ENCODE peak calls at places on chromosomes 6 and 20, in eight cellular contexts. One of them, this sample, is unnamed.

GRCh38 chr6:156395276-156395675 is 381.9 kb upstream of the ARID1B start:
- DNase-seq in H9: no peak
- DNase-seq in body of pancreas: no peak
- DNase-seq in psoas muscle: no peak
- DNase-seq in HL-60: no peak
- DNase-seq in CD8-positive, alpha-beta memory T cell: no peak
- DNase-seq in uterus: no peak
- DNase-seq in substantia nigra: no peak
- DNase-seq in this sample: peak

GRCh38 chr6:142809947-142810346 is 135.0 kb downstream of the HIVEP2 start:
- DNase-seq in CD8-positive, alpha-beta memory T cell: no peak
- DNase-seq in substantia nigra: no peak
- DNase-seq in HL-60: no peak
- DNase-seq in uterus: no peak
- DNase-seq in psoas muscle: no peak
- DNase-seq in H9: no peak
- DNase-seq in body of pancreas: no peak
- DNase-seq in this sample: no peak

GRCh38 chr6:42113929-42114636 is 28.3 kb downstream of the C6orf132 start:
- DNase-seq in CD8-positive, alpha-beta memory T cell: no peak
- DNase-seq in uterus: no peak
- DNase-seq in HL-60: no peak
- DNase-seq in body of pancreas: no peak
- DNase-seq in psoas muscle: no peak
- DNase-seq in H9: no peak
- DNase-seq in substantia nigra: no peak
- DNase-seq in this sample: peak

GRCh38 chr20:32511358-32512046 is 73.6 kb downstream of the NOL4L start:
- DNase-seq in CD8-positive, alpha-beta memory T cell: no peak
- DNase-seq in body of pancreas: no peak
- DNase-seq in H9: no peak
- DNase-seq in HL-60: no peak
- DNase-seq in psoas muscle: no peak
- DNase-seq in substantia nigra: no peak
- DNase-seq in uterus: no peak
- DNase-seq in this sample: no peak

GRCh38 chr6:5422321-5422915 is 161.1 kb downstream of the FARS2 start:
- DNase-seq in psoas muscle: no peak
- DNase-seq in substantia nigra: peak
- DNase-seq in CD8-positive, alpha-beta memory T cell: no peak
- DNase-seq in HL-60: no peak
- DNase-seq in H9: peak
- DNase-seq in body of pancreas: peak
- DNase-seq in uterus: no peak
- DNase-seq in this sample: peak

GRCh38 chr6:169253745-169254238 is at the start of gene THBS2:
- DNase-seq in body of pancreas: peak
- DNase-seq in H9: no peak
- DNase-seq in uterus: peak
- DNase-seq in psoas muscle: peak
- DNase-seq in substantia nigra: peak
- DNase-seq in HL-60: no peak
- DNase-seq in CD8-positive, alpha-beta memory T cell: no peak
- DNase-seq in this sample: no peak

GRCh38 chr6:82612475-82612874 is 248.9 kb downstream of the TPBG start:
- DNase-seq in body of pancreas: no peak
- DNase-seq in H9: no peak
- DNase-seq in substantia nigra: no peak
- DNase-seq in HL-60: no peak
- DNase-seq in CD8-positive, alpha-beta memory T cell: no peak
- DNase-seq in psoas muscle: no peak
- DNase-seq in uterus: no peak
- DNase-seq in this sample: no peak

GRCh38 chr20:24915892-24916291 is 33.2 kb upstream of the CST7 start:
- DNase-seq in CD8-positive, alpha-beta memory T cell: no peak
- DNase-seq in HL-60: no peak
- DNase-seq in H9: no peak
- DNase-seq in body of pancreas: no peak
- DNase-seq in psoas muscle: no peak
- DNase-seq in substantia nigra: no peak
- DNase-seq in uterus: no peak
- DNase-seq in this sample: no peak

GRCh38 chr6:170344631-170345576 is 38.3 kb downstream of the FAM120B start:
- DNase-seq in HL-60: no peak
- DNase-seq in substantia nigra: peak
- DNase-seq in body of pancreas: no peak
- DNase-seq in psoas muscle: no peak
- DNase-seq in H9: no peak
- DNase-seq in uterus: peak
- DNase-seq in CD8-positive, alpha-beta memory T cell: no peak
- DNase-seq in this sample: peak

GRCh38 chr6:72248621-72249020 is 362.3 kb downstream of the RIMS1 start:
- DNase-seq in H9: no peak
- DNase-seq in CD8-positive, alpha-beta memory T cell: no peak
- DNase-seq in substantia nigra: no peak
- DNase-seq in body of pancreas: no peak
- DNase-seq in HL-60: no peak
- DNase-seq in psoas muscle: no peak
- DNase-seq in uterus: no peak
- DNase-seq in this sample: no peak

GRCh38 chr6:106199998-106200397 is 113.9 kb downstream of the PRDM1 start:
- DNase-seq in uterus: no peak
- DNase-seq in HL-60: no peak
- DNase-seq in body of pancreas: no peak
- DNase-seq in H9: no peak
- DNase-seq in psoas muscle: no peak
- DNase-seq in CD8-positive, alpha-beta memory T cell: no peak
- DNase-seq in substantia nigra: no peak
- DNase-seq in this sample: peak

GRCh38 chr6:56949261-56949660 is 5.6 kb upstream of the BEND6 start:
- DNase-seq in uterus: no peak
- DNase-seq in CD8-positive, alpha-beta memory T cell: no peak
- DNase-seq in H9: no peak
- DNase-seq in HL-60: no peak
- DNase-seq in substantia nigra: no peak
- DNase-seq in psoas muscle: no peak
- DNase-seq in body of pancreas: no peak
- DNase-seq in this sample: no peak

GRCh38 chr20:13898012-13898612 is 92.3 kb downstream of the SEL1L2 start:
- DNase-seq in CD8-positive, alpha-beta memory T cell: no peak
- DNase-seq in uterus: no peak
- DNase-seq in psoas muscle: no peak
- DNase-seq in HL-60: no peak
- DNase-seq in H9: no peak
- DNase-seq in body of pancreas: no peak
- DNase-seq in substantia nigra: no peak
- DNase-seq in this sample: peak

GRCh38 chr6:32177182-32177787 is 920 bp upstream of the RNF5 start:
- DNase-seq in H9: peak
- DNase-seq in body of pancreas: no peak
- DNase-seq in psoas muscle: no peak
- DNase-seq in HL-60: no peak
- DNase-seq in uterus: no peak
- DNase-seq in substantia nigra: no peak
- DNase-seq in CD8-positive, alpha-beta memory T cell: no peak
- DNase-seq in this sample: no peak

GRCh38 chr20:17500271-17500670 is 30.9 kb downstream of the BFSP1 start:
- DNase-seq in H9: no peak
- DNase-seq in body of pancreas: no peak
- DNase-seq in substantia nigra: no peak
- DNase-seq in psoas muscle: no peak
- DNase-seq in HL-60: no peak
- DNase-seq in CD8-positive, alpha-beta memory T cell: no peak
- DNase-seq in uterus: no peak
- DNase-seq in this sample: no peak

GRCh38 chr6:10585232-10585887 is 64.2 kb downstream of the GCNT2 start:
- DNase-seq in CD8-positive, alpha-beta memory T cell: no peak
- DNase-seq in substantia nigra: peak
- DNase-seq in H9: peak
- DNase-seq in uterus: no peak
- DNase-seq in psoas muscle: no peak
- DNase-seq in body of pancreas: no peak
- DNase-seq in HL-60: no peak
- DNase-seq in this sample: no peak

GRCh38 chr6:141394125-141394536 is 738.6 kb upstream of the GJE1 start:
- DNase-seq in H9: no peak
- DNase-seq in uterus: no peak
- DNase-seq in psoas muscle: no peak
- DNase-seq in HL-60: no peak
- DNase-seq in body of pancreas: no peak
- DNase-seq in substantia nigra: no peak
- DNase-seq in CD8-positive, alpha-beta memory T cell: no peak
- DNase-seq in this sample: no peak

GRCh38 chr20:63457737-63458136 is 14.7 kb downstream of the KCNQ2 start:
- DNase-seq in body of pancreas: peak
- DNase-seq in psoas muscle: no peak
- DNase-seq in CD8-positive, alpha-beta memory T cell: no peak
- DNase-seq in HL-60: no peak
- DNase-seq in uterus: no peak
- DNase-seq in H9: no peak
- DNase-seq in substantia nigra: peak
- DNase-seq in this sample: peak

GRCh38 chr20:63454729-63455567 is 17.5 kb downstream of the KCNQ2 start:
- DNase-seq in H9: no peak
- DNase-seq in HL-60: no peak
- DNase-seq in substantia nigra: peak
- DNase-seq in body of pancreas: no peak
- DNase-seq in CD8-positive, alpha-beta memory T cell: no peak
- DNase-seq in uterus: no peak
- DNase-seq in psoas muscle: no peak
- DNase-seq in this sample: no peak

GRCh38 chr20:63455568-63455859 is 16.9 kb downstream of the KCNQ2 start:
- DNase-seq in uterus: no peak
- DNase-seq in substantia nigra: no peak
- DNase-seq in CD8-positive, alpha-beta memory T cell: no peak
- DNase-seq in H9: no peak
- DNase-seq in HL-60: no peak
- DNase-seq in body of pancreas: no peak
- DNase-seq in psoas muscle: no peak
- DNase-seq in this sample: no peak

GRCh38 chr20:63458170-63459069 is 14.0 kb downstream of the KCNQ2 start:
- DNase-seq in HL-60: no peak
- DNase-seq in substantia nigra: peak
- DNase-seq in H9: no peak
- DNase-seq in psoas muscle: no peak
- DNase-seq in body of pancreas: no peak
- DNase-seq in uterus: no peak
- DNase-seq in CD8-positive, alpha-beta memory T cell: no peak
- DNase-seq in this sample: no peak

GRCh38 chr20:63456429-63457284 is 15.8 kb downstream of the KCNQ2 start:
- DNase-seq in psoas muscle: no peak
- DNase-seq in body of pancreas: no peak
- DNase-seq in CD8-positive, alpha-beta memory T cell: no peak
- DNase-seq in substantia nigra: peak
- DNase-seq in uterus: no peak
- DNase-seq in HL-60: no peak
- DNase-seq in H9: no peak
- DNase-seq in this sample: no peak
- H3K27ac ChIP-seq in psoas muscle: no peak
- H3K27ac ChIP-seq in body of pancreas: no peak
- H3K27ac ChIP-seq in CD8-positive, alpha-beta memory T cell: no peak
- H3K27ac ChIP-seq in substantia nigra: no peak
- H3K27ac ChIP-seq in uterus: no peak
- H3K27ac ChIP-seq in HL-60: no peak
- H3K27ac ChIP-seq in H9: no peak
- H3K27ac ChIP-seq in this sample: no peak

GRCh38 chr6:7960141-7960540 is 49.6 kb upstream of the TXNDC5 start:
- DNase-seq in HL-60: no peak
- DNase-seq in uterus: no peak
- DNase-seq in psoas muscle: no peak
- DNase-seq in H9: no peak
- DNase-seq in substantia nigra: no peak
- DNase-seq in CD8-positive, alpha-beta memory T cell: no peak
- DNase-seq in body of pancreas: no peak
- DNase-seq in this sample: no peak
- H3K27ac ChIP-seq in HL-60: no peak
- H3K27ac ChIP-seq in uterus: no peak
- H3K27ac ChIP-seq in psoas muscle: no peak
- H3K27ac ChIP-seq in H9: no peak
- H3K27ac ChIP-seq in substantia nigra: no peak
- H3K27ac ChIP-seq in CD8-positive, alpha-beta memory T cell: no peak
- H3K27ac ChIP-seq in body of pancreas: no peak
- H3K27ac ChIP-seq in this sample: no peak

DNA sequence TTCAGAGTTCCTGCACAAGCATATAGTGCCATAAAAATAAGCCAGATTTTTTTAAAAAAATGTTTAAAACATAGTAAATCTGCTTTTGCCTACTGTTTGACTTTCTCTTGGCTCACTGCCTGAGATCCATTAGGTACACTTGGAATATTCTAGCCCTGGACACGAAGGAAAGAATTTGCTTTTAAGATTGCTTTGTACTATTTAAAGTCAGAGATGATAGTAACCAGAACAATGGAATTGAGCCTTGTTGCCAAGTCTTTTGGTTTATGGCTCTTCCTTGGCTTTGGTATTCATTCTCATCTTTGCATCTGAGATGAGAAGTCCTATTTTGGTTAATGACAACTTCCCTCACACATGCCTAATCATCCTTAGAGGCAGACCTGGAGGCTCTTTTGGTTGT is 32.4 kb downstream of the CNR1 start:
- DNase-seq in body of pancreas: no peak
- DNase-seq in H9: no peak
- DNase-seq in HL-60: no peak
- DNase-seq in substantia nigra: no peak
- DNase-seq in CD8-positive, alpha-beta memory T cell: no peak
- DNase-seq in uterus: no peak
- DNase-seq in psoas muscle: no peak
- DNase-seq in this sample: no peak
- H3K27ac ChIP-seq in body of pancreas: no peak
- H3K27ac ChIP-seq in H9: no peak
- H3K27ac ChIP-seq in HL-60: no peak
- H3K27ac ChIP-seq in substantia nigra: no peak
- H3K27ac ChIP-seq in CD8-positive, alpha-beta memory T cell: no peak
- H3K27ac ChIP-seq in uterus: no peak
- H3K27ac ChIP-seq in psoas muscle: no peak
- H3K27ac ChIP-seq in this sample: no peak

GRCh38 chr6:159790149-159790946 is at the start of gene MRPL18:
- DNase-seq in H9: peak
- DNase-seq in uterus: peak
- DNase-seq in substantia nigra: peak
- DNase-seq in CD8-positive, alpha-beta memory T cell: peak
- DNase-seq in psoas muscle: peak
- DNase-seq in body of pancreas: peak
- DNase-seq in HL-60: peak
- DNase-seq in this sample: peak

GRCh38 chr6:159788276-159788675 is 1.1 kb downstream of the TCP1 start:
- DNase-seq in substantia nigra: no peak
- DNase-seq in H9: no peak
- DNase-seq in CD8-positive, alpha-beta memory T cell: peak
- DNase-seq in body of pancreas: no peak
- DNase-seq in uterus: no peak
- DNase-seq in HL-60: no peak
- DNase-seq in psoas muscle: no peak
- DNase-seq in this sample: no peak

GRCh38 chr6:159788757-159789376 is 535 bp downstream of the TCP1 start:
- DNase-seq in H9: peak
- DNase-seq in substantia nigra: peak
- DNase-seq in HL-60: no peak
- DNase-seq in uterus: peak
- DNase-seq in CD8-positive, alpha-beta memory T cell: peak
- DNase-seq in body of pancreas: peak
- DNase-seq in psoas muscle: peak
- DNase-seq in this sample: peak

GRCh38 chr6:159789377-159790148 is at the start of gene TCP1:
- DNase-seq in H9: peak
- DNase-seq in body of pancreas: peak
- DNase-seq in psoas muscle: peak
- DNase-seq in uterus: peak
- DNase-seq in HL-60: peak
- DNase-seq in substantia nigra: peak
- DNase-seq in CD8-positive, alpha-beta memory T cell: peak
- DNase-seq in this sample: peak

GRCh38 chr6:159790947-159791598 is 806 bp downstream of the MRPL18 start:
- DNase-seq in uterus: no peak
- DNase-seq in CD8-positive, alpha-beta memory T cell: peak
- DNase-seq in HL-60: no peak
- DNase-seq in psoas muscle: no peak
- DNase-seq in body of pancreas: peak
- DNase-seq in substantia nigra: peak
- DNase-seq in H9: no peak
- DNase-seq in this sample: no peak
- H3K27ac ChIP-seq in uterus: peak
- H3K27ac ChIP-seq in CD8-positive, alpha-beta memory T cell: peak
- H3K27ac ChIP-seq in HL-60: peak
- H3K27ac ChIP-seq in psoas muscle: peak
- H3K27ac ChIP-seq in body of pancreas: peak
- H3K27ac ChIP-seq in substantia nigra: peak
- H3K27ac ChIP-seq in H9: no peak
- H3K27ac ChIP-seq in this sample: peak